ENCODE peak calls at places on chromosomes 4 and X, in five cellular contexts. I is GM19239, Y is memory B cell, P is dermis blood vessel endothelial cell, Q is ELF-1. T is an unnamed sample.

GRCh38 chr4:96193061-96193460 is 353.2 kb downstream of the PDHA2 start:
- DNase-seq in I (no peak), Y (no peak), P (no peak), Q (no peak), T (no peak)

GRCh38 chrX:69195197-69195596 is 29.9 kb upstream of the PJA1 start:
- DNase-seq in I (no peak), Y (no peak), P (no peak), Q (peak), T (no peak)

GRCh38 chr4:52982246-52982950 is 120.3 kb downstream of the RASL11B start:
- DNase-seq in I (no peak), Y (no peak), P (peak), Q (no peak), T (no peak)

GRCh38 chr4:48761286-48761685 is 18.8 kb downstream of the FRYL start:
- DNase-seq in I (no peak), Y (no peak), P (no peak), Q (no peak), T (no peak)

GRCh38 chr4:10783351-10783750 is 98.8 kb upstream of the CLNK start:
- DNase-seq in I (no peak), Y (no peak), P (peak), Q (peak), T (no peak)

GRCh38 chr4:1081689-1082040 is 31.7 kb downstream of the RNF212 start:
- DNase-seq in I (no peak), Y (no peak), P (no peak), Q (no peak), T (no peak)

GRCh38 chr4:24644983-24645764 is 60.8 kb upstream of the DHX15 start:
- DNase-seq in I (no peak), Y (no peak), P (no peak), Q (no peak), T (no peak)

GRCh38 chr4:151887151-151887815 is 126.5 kb upstream of the GATB start:
- DNase-seq in I (no peak), Y (no peak), P (no peak), Q (no peak), T (no peak)

GRCh38 chr4:156185514-156185913 is 231.8 kb upstream of the CTSO start:
- DNase-seq in I (no peak), Y (no peak), P (no peak), Q (no peak), T (no peak)

GRCh38 chr4:74005528-74005927 is 7.1 kb upstream of the CXCL5 start:
- DNase-seq in I (no peak), Y (no peak), P (no peak), Q (no peak), T (no peak)

GRCh38 chrX:107826286-107827136 is 845 bp downstream of the MID2 start:
- DNase-seq in I (peak), Y (peak), P (peak), Q (peak), T (peak)

GRCh38 chrX:67104982-67105757 is 438.7 kb upstream of the AR start:
- DNase-seq in I (no peak), Y (no peak), P (no peak), Q (no peak), T (no peak)

GRCh38 chr4:7660640-7661039 is 225.9 kb upstream of the PSAPL1 start:
- DNase-seq in I (no peak), Y (no peak), P (no peak), Q (no peak), T (no peak)

GRCh38 chr4:79442422-79442821 is 34.4 kb upstream of the GK2 start:
- DNase-seq in I (no peak), Y (no peak), P (no peak), Q (no peak), T (no peak)

GRCh38 chr4:146469053-146469452 is 52.7 kb downstream of the SLC10A7 start:
- DNase-seq in I (no peak), Y (no peak), P (no peak), Q (no peak), T (no peak)

GRCh38 chr4:112504807-112505206 is 11.2 kb downstream of the NEUROG2 start:
- DNase-seq in I (no peak), Y (no peak), P (no peak), Q (no peak), T (no peak)

GRCh38 chr4:94548571-94548970 is 96.8 kb downstream of the PDLIM5 start:
- DNase-seq in I (no peak), Y (no peak), P (peak), Q (no peak), T (no peak)

GRCh38 chr4:83644677-83645639 is 109.0 kb downstream of the GPAT3 start:
- DNase-seq in I (peak), Y (no peak), P (peak), Q (no peak), T (no peak)

GRCh38 chr4:108113229-108113628 is 55.5 kb downstream of the LEF1 start:
- DNase-seq in I (no peak), Y (no peak), P (no peak), Q (peak), T (no peak)

GRCh38 chrX:22135994-22136684 is 104.0 kb downstream of the PHEX start:
- DNase-seq in I (peak), Y (peak), P (peak), Q (peak), T (peak)

GRCh38 chrX:22594771-22595170 is 322.1 kb downstream of the CBLL2 start:
- DNase-seq in I (no peak), Y (no peak), P (no peak), Q (no peak), T (no peak)

GRCh38 chr4:102578819-102579218 is 77.7 kb downstream of the NFKB1 start:
- DNase-seq in I (no peak), Y (no peak), P (no peak), Q (peak), T (peak)

GRCh38 chr4:129839687-129840086 is 743.7 kb downstream of the C4orf33 start:
- DNase-seq in I (no peak), Y (no peak), P (no peak), Q (no peak), T (no peak)

GRCh38 chr4:185304944-185305690 is 90.6 kb downstream of the LRP2BP start:
- DNase-seq in I (no peak), Y (peak), P (peak), Q (peak), T (peak)

GRCh38 chr4:33780952-33781655 is 2463.2 kb downstream of the ARAP2 start:
- DNase-seq in I (no peak), Y (no peak), P (no peak), Q (no peak), T (no peak)

GRCh38 chr4:185278716-185279115 is 69.3 kb downstream of the SNX25 start:
- DNase-seq in I (no peak), Y (no peak), P (no peak), Q (no peak), T (no peak)

GRCh38 chr4:13302876-13303275 is 181.3 kb downstream of the RAB28 start:
- DNase-seq in I (no peak), Y (no peak), P (no peak), Q (no peak), T (no peak)

GRCh38 chrX:314781-315595 is 3.6 kb downstream of the GTPBP6 start:
- DNase-seq in I (no peak), Y (no peak), P (peak), Q (no peak), T (no peak)

GRCh38 chr4:23324291-23324690 is 565.6 kb downstream of the PPARGC1A start:
- DNase-seq in I (no peak), Y (no peak), P (no peak), Q (no peak), T (no peak)

GRCh38 chr4:31290836-31291235 is 570.7 kb downstream of the PCDH7 start:
- DNase-seq in I (no peak), Y (no peak), P (no peak), Q (no peak), T (no peak)

GRCh38 chr4:2243682-2244380 is 1.9 kb upstream of the HAUS3 start:
- DNase-seq in I (peak), Y (no peak), P (peak), Q (no peak), T (no peak)

GRCh38 chrX:52265713-52266112 is 81.0 kb downstream of the MAGED4 start:
- DNase-seq in I (no peak), Y (no peak), P (no peak), Q (no peak), T (no peak)

GRCh38 chr4:107780665-107781064 is 44.1 kb upstream of the SGMS2 start:
- DNase-seq in I (no peak), Y (no peak), P (no peak), Q (peak), T (no peak)

GRCh38 chr4:117545042-117545441 is 459.7 kb upstream of the TRAM1L1 start:
- DNase-seq in I (no peak), Y (no peak), P (no peak), Q (no peak), T (no peak)

T was measured in occipital lobe.